ENCODE peak calls at places on chromosomes 5 and 9, in four cellular contexts. One of them, this sample, is unnamed.

GRCh38 chr9:25724424-25724823 is 46.2 kb upstream of the TUSC1 start:
- DNase-seq in cardiac fibroblast: peak
- DNase-seq in WTC11: no peak
- DNase-seq in PC-9: no peak
- DNase-seq in this sample: no peak

GRCh38 chr9:86405926-86406325 is 51.7 kb upstream of the TUT7 start:
- DNase-seq in WTC11: no peak
- DNase-seq in cardiac fibroblast: peak
- DNase-seq in PC-9: peak
- DNase-seq in this sample: no peak

GRCh38 chr5:68730220-68731010 is 363.4 kb upstream of the SLC30A5 start:
- DNase-seq in PC-9: no peak
- DNase-seq in cardiac fibroblast: peak
- DNase-seq in WTC11: no peak
- DNase-seq in this sample: peak

GRCh38 chr5:44332360-44332971 is 56.8 kb downstream of the FGF10 start:
- DNase-seq in WTC11: peak
- DNase-seq in PC-9: no peak
- DNase-seq in cardiac fibroblast: peak
- DNase-seq in this sample: no peak

GRCh38 chr5:172638209-172638768 is 2.8 kb upstream of the NEURL1B start:
- DNase-seq in cardiac fibroblast: no peak
- DNase-seq in PC-9: no peak
- DNase-seq in WTC11: no peak
- DNase-seq in this sample: no peak

GRCh38 chr5:131756942-131757341 is 39.9 kb downstream of the FNIP1 start:
- DNase-seq in WTC11: no peak
- DNase-seq in cardiac fibroblast: no peak
- DNase-seq in PC-9: no peak
- DNase-seq in this sample: no peak

GRCh38 chr9:18596920-18597319 is 123.0 kb downstream of the ADAMTSL1 start:
- DNase-seq in WTC11: no peak
- DNase-seq in PC-9: no peak
- DNase-seq in cardiac fibroblast: peak
- DNase-seq in this sample: no peak

GRCh38 chr5:150649828-150650712 is 9.6 kb downstream of the SYNPO start:
- DNase-seq in WTC11: no peak
- DNase-seq in PC-9: no peak
- DNase-seq in cardiac fibroblast: no peak
- DNase-seq in this sample: peak

GRCh38 chr5:62488531-62488930 is 76.0 kb downstream of the IPO11 start:
- DNase-seq in WTC11: no peak
- DNase-seq in PC-9: no peak
- DNase-seq in cardiac fibroblast: no peak
- DNase-seq in this sample: no peak

GRCh38 chr5:36414869-36415282 is 113.2 kb upstream of the RANBP3L start:
- DNase-seq in WTC11: no peak
- DNase-seq in PC-9: no peak
- DNase-seq in cardiac fibroblast: peak
- DNase-seq in this sample: no peak

GRCh38 chr5:17991775-17992174 is 357.5 kb downstream of the TAF11L14 start:
- DNase-seq in WTC11: no peak
- DNase-seq in cardiac fibroblast: no peak
- DNase-seq in PC-9: no peak
- DNase-seq in this sample: peak

GRCh38 chr9:77475641-77476473 is 172.3 kb downstream of the GNA14 start:
- DNase-seq in PC-9: no peak
- DNase-seq in WTC11: no peak
- DNase-seq in cardiac fibroblast: peak
- DNase-seq in this sample: no peak

GRCh38 chr9:14216612-14217194 is 97.2 kb downstream of the NFIB start:
- DNase-seq in WTC11: no peak
- DNase-seq in cardiac fibroblast: peak
- DNase-seq in PC-9: no peak
- DNase-seq in this sample: no peak

GRCh38 chr5:1447772-1448361 is 2.6 kb upstream of the SLC6A3 start:
- DNase-seq in cardiac fibroblast: no peak
- DNase-seq in WTC11: no peak
- DNase-seq in PC-9: no peak
- DNase-seq in this sample: no peak

GRCh38 chr5:149403923-149404745 is 25.0 kb upstream of the IL17B start:
- DNase-seq in cardiac fibroblast: peak
- DNase-seq in PC-9: no peak
- DNase-seq in WTC11: no peak
- DNase-seq in this sample: no peak

GRCh38 chr5:174520420-174521396 is 203.7 kb upstream of the MSX2 start:
- DNase-seq in PC-9: peak
- DNase-seq in WTC11: peak
- DNase-seq in cardiac fibroblast: no peak
- DNase-seq in this sample: no peak

GRCh38 chr5:104179057-104179456 is 616.5 kb upstream of the NUDT12 start:
- DNase-seq in cardiac fibroblast: peak
- DNase-seq in WTC11: peak
- DNase-seq in PC-9: peak
- DNase-seq in this sample: no peak

GRCh38 chr5:132411382-132411925 is 41.9 kb downstream of the SLC22A5 start:
- DNase-seq in PC-9: peak
- DNase-seq in cardiac fibroblast: no peak
- DNase-seq in WTC11: no peak
- DNase-seq in this sample: no peak

GRCh38 chr5:98066910-98067309 is 706.6 kb upstream of the RGMB start:
- DNase-seq in cardiac fibroblast: peak
- DNase-seq in PC-9: no peak
- DNase-seq in WTC11: no peak
- DNase-seq in this sample: no peak

GRCh38 chr5:132094393-132095076 is 20.9 kb downstream of the CSF2 start:
- DNase-seq in PC-9: peak
- DNase-seq in WTC11: no peak
- DNase-seq in cardiac fibroblast: peak
- DNase-seq in this sample: no peak

GRCh38 chr9:135344523-135344901 is 135.1 kb upstream of the PPP1R26 start:
- DNase-seq in cardiac fibroblast: no peak
- DNase-seq in WTC11: peak
- DNase-seq in PC-9: no peak
- DNase-seq in this sample: no peak

GRCh38 chr9:81113408-81114124 is 575.8 kb downstream of the TLE1 start:
- DNase-seq in PC-9: no peak
- DNase-seq in WTC11: no peak
- DNase-seq in cardiac fibroblast: no peak
- DNase-seq in this sample: no peak

DNA sequence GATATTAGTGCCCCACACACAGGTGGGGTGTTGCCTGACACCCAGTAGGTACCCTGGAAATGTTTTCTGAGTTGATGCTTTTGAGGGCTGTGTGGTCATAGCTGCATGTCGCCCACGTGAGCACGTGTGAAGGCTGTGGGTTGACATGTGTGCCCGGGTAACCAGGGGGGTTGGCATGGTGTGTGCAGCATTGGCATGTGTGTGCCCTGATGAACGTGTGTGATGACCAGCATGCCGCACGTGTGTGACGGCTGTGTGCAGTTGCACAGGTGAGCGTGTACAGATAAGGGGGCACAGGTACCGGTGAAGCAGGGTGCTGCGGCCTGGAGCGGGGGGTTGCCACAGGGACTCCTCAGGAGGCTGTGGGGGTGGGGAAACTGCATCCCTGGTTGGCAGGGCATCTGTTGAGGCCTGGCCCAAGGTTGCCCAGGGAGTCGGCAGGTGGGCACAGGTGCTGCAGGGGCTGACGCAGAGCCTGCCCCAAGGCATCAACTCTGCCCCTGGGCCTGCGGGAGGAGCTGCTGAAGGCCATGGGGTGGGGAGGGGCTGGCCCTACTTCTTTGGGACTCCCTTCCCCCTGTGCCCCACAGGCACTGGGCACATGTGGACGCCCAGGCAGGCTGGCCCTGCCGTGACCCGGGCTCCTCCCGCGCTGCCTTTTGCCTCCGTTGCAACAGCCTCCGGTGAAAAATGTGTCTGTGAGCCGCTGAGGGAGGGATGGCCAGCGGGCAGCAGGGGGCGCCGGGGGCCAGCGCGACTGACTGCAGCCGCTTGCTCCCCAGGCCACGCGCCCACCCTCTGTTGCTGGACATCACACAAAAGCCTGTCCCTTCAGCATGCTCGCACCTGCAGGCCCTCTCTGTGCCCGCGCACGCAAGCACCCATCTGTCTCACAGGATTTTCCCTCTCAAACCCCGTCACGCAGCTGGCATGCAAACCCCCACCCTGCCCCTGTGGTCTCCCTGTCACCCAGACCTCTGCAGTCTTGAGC is 2.2 kb downstream of the UNC5A start:
- DNase-seq in cardiac fibroblast: peak
- DNase-seq in PC-9: peak
- DNase-seq in WTC11: peak
- DNase-seq in this sample: peak
- TF ChIP-seq CTCF in cardiac fibroblast: peak
- TF ChIP-seq CTCF in PC-9: peak
- TF ChIP-seq CTCF in WTC11: peak
- TF ChIP-seq CTCF in this sample: peak

GRCh38 chr9:96875460-96876142 is 21.3 kb upstream of the ZNF782 start:
- DNase-seq in WTC11: peak
- DNase-seq in PC-9: peak
- DNase-seq in cardiac fibroblast: peak
- DNase-seq in this sample: peak
- TF ChIP-seq CTCF in WTC11: peak
- TF ChIP-seq CTCF in PC-9: peak
- TF ChIP-seq CTCF in cardiac fibroblast: peak
- TF ChIP-seq CTCF in this sample: no peak

GRCh38 chr5:176741566-176742211 is 68.7 kb upstream of the UNC5A start:
- DNase-seq in cardiac fibroblast: no peak
- DNase-seq in PC-9: no peak
- DNase-seq in WTC11: no peak
- DNase-seq in this sample: no peak

GRCh38 chr5:176742246-176743105 is 67.9 kb upstream of the UNC5A start:
- DNase-seq in cardiac fibroblast: no peak
- DNase-seq in WTC11: no peak
- DNase-seq in PC-9: no peak
- DNase-seq in this sample: no peak

GRCh38 chr5:176743828-176744583 is 66.4 kb upstream of the UNC5A start:
- DNase-seq in PC-9: no peak
- DNase-seq in cardiac fibroblast: no peak
- DNase-seq in WTC11: no peak
- DNase-seq in this sample: no peak

GRCh38 chr5:176743136-176743827 is 67.1 kb upstream of the UNC5A start:
- DNase-seq in cardiac fibroblast: no peak
- DNase-seq in PC-9: no peak
- DNase-seq in WTC11: peak
- DNase-seq in this sample: peak

GRCh38 chr5:176744584-176744965 is 65.8 kb upstream of the UNC5A start:
- DNase-seq in WTC11: no peak
- DNase-seq in cardiac fibroblast: peak
- DNase-seq in PC-9: no peak
- DNase-seq in this sample: no peak
- TF ChIP-seq CTCF in WTC11: no peak
- TF ChIP-seq CTCF in cardiac fibroblast: peak
- TF ChIP-seq CTCF in PC-9: peak
- TF ChIP-seq CTCF in this sample: peak

DNA sequence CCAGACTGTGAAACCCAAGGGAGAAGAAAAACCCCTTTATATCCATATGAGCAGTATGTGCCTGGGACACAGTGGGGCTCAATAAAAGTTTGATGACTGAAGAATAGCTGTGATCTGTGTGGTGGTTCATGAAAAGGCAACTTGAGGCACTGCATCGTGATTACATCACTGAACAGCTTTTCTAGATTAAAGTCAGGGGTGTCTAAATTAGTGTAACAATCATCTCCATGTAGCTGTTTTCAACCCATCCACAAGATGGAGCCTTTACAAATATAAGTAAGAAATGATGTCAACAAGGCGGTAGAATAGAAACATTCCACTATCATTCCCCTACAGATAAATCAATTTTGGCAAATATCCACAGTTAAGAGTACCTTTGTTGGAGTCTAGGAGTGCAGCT is 55.5 kb downstream of the PRRC1 start:
- DNase-seq in WTC11: no peak
- DNase-seq in PC-9: no peak
- DNase-seq in cardiac fibroblast: peak
- DNase-seq in this sample: no peak
- TF ChIP-seq CTCF in WTC11: no peak
- TF ChIP-seq CTCF in PC-9: no peak
- TF ChIP-seq CTCF in cardiac fibroblast: peak
- TF ChIP-seq CTCF in this sample: no peak

DNA sequence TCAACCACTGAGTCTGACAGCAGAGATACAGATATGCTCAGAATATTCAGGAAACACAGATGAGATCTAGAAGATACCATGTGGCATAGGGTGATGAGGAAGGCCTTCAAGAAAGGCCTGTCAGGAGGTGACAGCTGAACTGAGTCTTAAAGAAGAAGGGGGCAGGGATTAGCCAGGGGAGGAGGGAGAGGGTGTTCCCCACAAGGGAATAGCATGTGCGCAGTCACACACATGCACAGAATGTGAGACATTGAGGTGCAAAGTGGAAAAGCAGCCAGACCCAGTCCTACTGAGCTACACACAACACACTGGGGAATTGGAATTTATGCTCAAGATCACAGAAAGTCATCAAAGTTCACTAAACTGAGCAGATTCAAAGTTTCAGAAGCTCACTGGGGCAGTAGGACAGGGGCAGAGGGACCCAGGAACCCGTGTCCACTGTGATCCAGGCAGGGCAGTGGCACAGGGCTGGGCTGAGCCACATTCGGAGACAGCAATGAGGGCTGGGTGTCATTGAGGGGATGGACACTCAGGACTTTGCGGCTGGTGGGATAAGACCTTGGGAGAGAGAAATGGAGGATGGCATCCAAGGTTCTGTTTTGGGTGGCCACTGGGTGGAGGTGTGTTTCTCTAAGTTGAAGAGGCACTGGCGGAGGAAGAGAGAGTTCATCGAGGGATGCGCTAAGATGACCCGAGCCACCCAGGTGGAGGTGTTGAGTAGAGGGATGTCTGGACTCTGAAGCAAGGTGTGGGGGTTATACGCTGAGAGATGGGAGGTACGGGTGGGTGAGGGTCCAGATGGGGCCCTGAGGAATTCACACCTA is 2.8 kb upstream of the SLC25A48 start:
- DNase-seq in WTC11: no peak
- DNase-seq in PC-9: no peak
- DNase-seq in cardiac fibroblast: no peak
- DNase-seq in this sample: no peak
- TF ChIP-seq CTCF in WTC11: no peak
- TF ChIP-seq CTCF in PC-9: no peak
- TF ChIP-seq CTCF in cardiac fibroblast: no peak
- TF ChIP-seq CTCF in this sample: no peak

GRCh38 chr5:100900142-100900795 is 2.8 kb downstream of the ST8SIA4 start:
- DNase-seq in PC-9: peak
- DNase-seq in WTC11: peak
- DNase-seq in cardiac fibroblast: peak
- DNase-seq in this sample: peak
- TF ChIP-seq CTCF in PC-9: no peak
- TF ChIP-seq CTCF in WTC11: no peak
- TF ChIP-seq CTCF in cardiac fibroblast: peak
- TF ChIP-seq CTCF in this sample: no peak

This sample was measured in glutamatergic neuron.